ENCODE peak calls at places on chromosomes 1 and 21, in seven cellular contexts. D is effector memory CD4-positive, alpha-beta T cell; R is neural progenitor cell; X is SK-N-MC; I is heart left ventricle; H is aorta; V is CD8-positive, alpha-beta T cell. C is an unnamed sample.
A peak's percentile ranks its signal among the peaks of the same experiment; 100 is the strongest.

GRCh38 chr21:26140185-26140584 is 30.4 kb downstream of the APP start:
- DNase-seq in D (no peak), R (no peak), X (no peak), I (peak; percentile 51), H (peak; percentile 78), V (no peak), C (no peak)

GRCh38 chr1:234771642-234772344 is 161.8 kb upstream of the IRF2BP2 start:
- DNase-seq in D (no peak), R (peak; percentile 41), X (no peak), I (no peak), H (no peak), V (no peak), C (no peak)

GRCh38 chr1:62691062-62691844 is 3.1 kb upstream of the DOCK7 start:
- DNase-seq in D (no peak), R (no peak), X (no peak), I (no peak), H (no peak), V (no peak), C (no peak)

GRCh38 chr1:232557661-232558260 is 72.2 kb downstream of the SIPA1L2 start:
- DNase-seq in D (no peak), R (no peak), X (no peak), I (no peak), H (no peak), V (no peak), C (no peak)

GRCh38 chr1:99282536-99282935 is 18.2 kb downstream of the PLPPR4 start:
- DNase-seq in D (no peak), R (no peak), X (no peak), I (no peak), H (no peak), V (no peak), C (no peak)

GRCh38 chr1:109784551-109785252 is 21.0 kb upstream of the EPS8L3 start:
- DNase-seq in D (no peak), R (no peak), X (no peak), I (no peak), H (peak; percentile 49), V (no peak), C (peak; percentile 30)

GRCh38 chr1:42957880-42958487 is 684 bp downstream of the SLC2A1 start:
- DNase-seq in D (peak; percentile 45), R (peak; percentile 84), X (no peak), I (peak; percentile 49), H (peak; percentile 88), V (peak; percentile 48), C (no peak)

GRCh38 chr21:44255519-44255981 is 6.1 kb downstream of the DNMT3L start:
- DNase-seq in D (no peak), R (peak; percentile 1), X (no peak), I (no peak), H (peak; percentile 55), V (no peak), C (no peak)

GRCh38 chr1:232923739-232924386 is 26.5 kb upstream of the NTPCR start:
- DNase-seq in D (peak; percentile 4), R (no peak), X (no peak), I (no peak), H (no peak), V (peak; percentile 19), C (no peak)

GRCh38 chr1:173392895-173393654 is 84.1 kb upstream of the PRDX6 start:
- DNase-seq in D (no peak), R (no peak), X (no peak), I (no peak), H (no peak), V (no peak), C (no peak)

GRCh38 chr1:160018900-160019299 is 12.9 kb downstream of the PIGM start:
- DNase-seq in D (no peak), R (no peak), X (no peak), I (no peak), H (no peak), V (no peak), C (no peak)

GRCh38 chr1:116179886-116180474 is 68.8 kb downstream of the MAB21L3 start:
- DNase-seq in D (no peak), R (no peak), X (no peak), I (no peak), H (no peak), V (no peak), C (no peak)

GRCh38 chr1:226617109-226617508 is 68.5 kb downstream of the STUM start:
- DNase-seq in D (no peak), R (no peak), X (no peak), I (no peak), H (peak; percentile 27), V (no peak), C (no peak)

GRCh38 chr1:171218661-171219060 is 29.6 kb upstream of the FMO1 start:
- DNase-seq in D (no peak), R (no peak), X (no peak), I (no peak), H (no peak), V (no peak), C (no peak)

GRCh38 chr21:44364151-44365053 is 11.0 kb downstream of the TRPM2 start:
- DNase-seq in D (no peak), R (no peak), X (no peak), I (peak; percentile 3), H (peak; percentile 69), V (no peak), C (peak; percentile 47)

GRCh38 chr1:154859786-154860153 is 10.3 kb downstream of the KCNN3 start:
- DNase-seq in D (no peak), R (no peak), X (no peak), I (no peak), H (no peak), V (no peak), C (no peak)

GRCh38 chr1:154860154-154860870 is 9.8 kb downstream of the KCNN3 start:
- DNase-seq in D (no peak), R (no peak), X (no peak), I (no peak), H (no peak), V (no peak), C (no peak)

GRCh38 chr1:154862927-154863701 is 7.0 kb downstream of the KCNN3 start:
- DNase-seq in D (no peak), R (peak; percentile 52), X (no peak), I (no peak), H (no peak), V (no peak), C (no peak)

GRCh38 chr1:154863702-154864174 is 6.3 kb downstream of the KCNN3 start:
- DNase-seq in D (no peak), R (peak; percentile 73), X (no peak), I (no peak), H (no peak), V (no peak), C (no peak)

DNA sequence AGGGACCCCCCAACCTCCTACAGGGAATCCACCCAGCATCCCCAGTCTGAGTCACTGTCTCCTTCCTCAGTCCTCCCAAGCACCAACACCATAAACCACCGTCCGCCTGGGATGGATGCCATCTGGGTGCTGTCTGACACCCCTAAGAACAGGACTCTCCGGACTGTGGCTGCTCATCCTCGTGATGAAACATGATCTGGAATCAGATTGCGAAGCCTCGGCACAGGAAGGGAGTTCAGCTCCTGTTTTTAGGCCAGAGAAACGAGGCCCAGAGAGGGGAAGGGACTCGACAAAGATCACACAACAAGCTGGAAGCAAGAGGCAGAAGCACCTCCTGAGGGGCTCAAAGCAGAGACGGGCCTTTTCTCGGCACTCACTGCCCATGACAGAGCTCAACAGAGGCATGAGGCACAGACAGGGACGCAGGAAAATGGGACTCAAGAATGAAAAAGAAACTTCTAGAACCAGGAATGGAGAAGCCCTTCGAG is 8.4 kb downstream of the KCNN3 start:
- DNase-seq in D (no peak), R (no peak), X (no peak), I (no peak), H (no peak), V (no peak), C (no peak)
- H3K4me3 ChIP-seq in D (no peak overlapping the region), R (no peak overlapping the region), X (no peak overlapping the region), I (no peak overlapping the region), H (no peak overlapping the region), V (no peak overlapping the region), C (no peak overlapping the region)

GRCh38 chr1:59833022-59833421 is 18.3 kb downstream of the HOOK1 start:
- DNase-seq in D (no peak), R (no peak), X (no peak), I (no peak), H (no peak), V (no peak), C (no peak)
- H3K36me3 ChIP-seq in D (no peaks in the 10 kb centered on the region), R (no peaks in the 10 kb centered on the region), X (peaks cover 13% of the 10 kb centered on the region), I (no peaks in the 10 kb centered on the region), H (no peaks in the 10 kb centered on the region), V (no peaks in the 10 kb centered on the region), C (no peaks in the 10 kb centered on the region)

DNA sequence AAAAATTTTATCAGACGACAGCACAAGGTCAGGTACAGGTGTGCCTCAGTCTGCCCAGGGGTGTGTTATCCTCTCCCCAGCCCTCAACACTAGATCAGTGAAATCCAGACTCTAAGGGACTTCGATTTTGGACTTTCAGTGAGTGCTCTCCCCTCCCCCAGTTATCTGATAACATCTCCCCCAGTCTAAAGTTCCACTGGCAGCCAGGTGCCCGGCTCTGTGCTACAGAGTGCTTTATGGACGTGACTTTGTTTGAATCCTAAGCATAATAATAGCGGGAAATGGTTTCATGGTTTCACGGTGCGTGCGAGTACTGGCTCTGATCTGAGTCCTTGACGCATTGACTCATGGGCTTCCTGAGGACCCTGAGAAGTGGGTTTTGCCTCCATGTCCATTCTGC is 3.2 kb downstream of the SPSB1 start:
- DNase-seq in D (no peak), R (no peak), X (no peak), I (no peak), H (no peak), V (no peak), C (no peak)
- H3K27ac ChIP-seq in D (no peak overlapping the region), R (no peak overlapping the region), X (no peak overlapping the region), I (no peak overlapping the region), H (no peak overlapping the region), V (no peak overlapping the region), C (no peak overlapping the region)

GRCh38 chr1:167517535-167518330 is 596 bp downstream of the CD247 start:
- DNase-seq in D (peak; percentile 85), R (no peak), X (no peak), I (no peak), H (no peak), V (peak; percentile 79), C (no peak)
- H3K4me3 ChIP-seq in D (peak overlapping the region; percentile 94), R (no peak overlapping the region), X (no peak overlapping the region), I (no peak overlapping the region), H (no peak overlapping the region), V (peak overlapping the region; percentile 98), C (peak overlapping the region; percentile 36)

GRCh38 chr1:25832336-25833037 is 12.7 kb downstream of the MTFR1L start:
- DNase-seq in D (no peak), R (no peak), X (no peak), I (no peak), H (no peak), V (no peak), C (no peak)
- H3K36me3 ChIP-seq in D (peaks cover 51% of the 10 kb centered on the region), R (peaks cover 6% of the 10 kb centered on the region), X (peaks cover 79% of the 10 kb centered on the region), I (peaks cover 68% of the 10 kb centered on the region), H (peaks cover 26% of the 10 kb centered on the region), V (peaks cover 44% of the 10 kb centered on the region), C (peaks cover 67% of the 10 kb centered on the region)

GRCh38 chr1:4019606-4020331 is 119.7 kb upstream of the C1orf174 start:
- DNase-seq in D (no peak), R (no peak), X (no peak), I (no peak), H (no peak), V (no peak), C (no peak)
- H3K27ac ChIP-seq in D (no peak overlapping the region), R (no peak overlapping the region), X (no peak overlapping the region), I (no peak overlapping the region), H (no peak overlapping the region), V (no peak overlapping the region), C (no peak overlapping the region)